ENCODE peak calls at places on chromosomes 11 and 22, in four cellular contexts. T is H1, Y is A549, F is HepG2. X is an unnamed sample.

GRCh38 chr11:86748296-86748695 is 52.0 kb upstream of the PRSS23 start:
- DNase-seq in T (no peak), Y (no peak), F (no peak), X (no peak)

GRCh38 chr11:125167954-125168821 is 3.6 kb downstream of the PKNOX2 start:
- DNase-seq in T (no peak), F (no peak), Y (no peak), X (no peak)

GRCh38 chr11:94776351-94777321 is 8.5 kb downstream of the AMOTL1 start:
- DNase-seq in F (no peak), Y (no peak), T (no peak), X (no peak)

GRCh38 chr11:57641011-57641410 is 8.7 kb downstream of the YPEL4 start:
- DNase-seq in Y (no peak), F (no peak), T (no peak), X (peak)

GRCh38 chr11:64763804-64764611 is 4.2 kb upstream of the PYGM start:
- DNase-seq in Y (no peak), F (no peak), T (no peak), X (no peak)

GRCh38 chr11:109808569-109808968 is 284.6 kb upstream of the ZC3H12C start:
- DNase-seq in Y (no peak), F (no peak), T (no peak), X (peak)

GRCh38 chr11:124583827-124584226 is 14.0 kb downstream of the OR8A1 start:
- DNase-seq in F (no peak), Y (no peak), T (no peak), X (no peak)

GRCh38 chr11:19432370-19433163 is 191.8 kb upstream of the E2F8 start:
- DNase-seq in T (peak), F (no peak), Y (no peak), X (no peak)

GRCh38 chr22:50684986-50685385 is 12.4 kb downstream of the SHANK3 start:
- DNase-seq in Y (no peak), F (no peak), T (no peak), X (no peak)

GRCh38 chr22:50686794-50687193 is 14.2 kb downstream of the SHANK3 start:
- DNase-seq in Y (no peak), F (no peak), T (peak), X (no peak)

GRCh38 chr22:50684501-50684900 is 11.9 kb downstream of the SHANK3 start:
- DNase-seq in Y (no peak), F (no peak), T (no peak), X (no peak)

GRCh38 chr22:50683994-50684371 is 11.4 kb downstream of the SHANK3 start:
- DNase-seq in Y (no peak), F (no peak), T (no peak), X (no peak)

GRCh38 chr22:50683086-50683993 is 10.7 kb downstream of the SHANK3 start:
- DNase-seq in T (no peak), F (no peak), Y (no peak), X (no peak)
- TF ChIP-seq USF2 in T (no peak), F (no peak), Y (no peak), X (no peak)

GRCh38 chr11:91147885-91148284 is 925.0 kb upstream of the CHORDC1 start:
- DNase-seq in T (no peak), Y (no peak), F (no peak), X (no peak)
- TF ChIP-seq PHF8 in T (no peak), Y (no peak), F (no peak), X (no peak)

GRCh38 chr11:11816511-11817319 is 25.1 kb upstream of the USP47 start:
- DNase-seq in F (no peak), Y (no peak), T (no peak), X (no peak)
- TF ChIP-seq CHD2 in F (no peak), Y (no peak), T (no peak), X (no peak)

DNA sequence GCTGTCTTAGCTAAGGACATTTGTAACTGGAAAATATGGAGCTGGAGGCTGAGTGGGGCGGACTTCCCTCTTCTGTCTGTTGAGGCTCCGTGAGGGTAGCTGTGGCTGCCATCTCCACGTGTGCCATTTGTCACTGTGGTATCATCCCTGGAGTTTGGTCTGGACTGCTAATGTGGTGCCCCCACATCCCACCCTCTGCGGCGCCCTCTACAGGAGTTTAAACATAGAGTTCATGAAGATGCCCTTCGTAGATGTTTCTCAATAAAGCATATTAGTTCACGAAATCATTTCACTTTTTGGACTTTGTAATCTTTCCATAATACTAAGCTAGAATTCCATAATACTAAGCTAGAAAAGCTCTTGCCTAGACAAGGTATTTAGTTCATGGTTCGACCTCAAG is 52.4 kb downstream of the TECTA start:
- DNase-seq in Y (no peak), T (no peak), F (no peak), X (no peak)
- TF ChIP-seq USF2 in Y (no peak), T (no peak), F (no peak), X (no peak)

DNA sequence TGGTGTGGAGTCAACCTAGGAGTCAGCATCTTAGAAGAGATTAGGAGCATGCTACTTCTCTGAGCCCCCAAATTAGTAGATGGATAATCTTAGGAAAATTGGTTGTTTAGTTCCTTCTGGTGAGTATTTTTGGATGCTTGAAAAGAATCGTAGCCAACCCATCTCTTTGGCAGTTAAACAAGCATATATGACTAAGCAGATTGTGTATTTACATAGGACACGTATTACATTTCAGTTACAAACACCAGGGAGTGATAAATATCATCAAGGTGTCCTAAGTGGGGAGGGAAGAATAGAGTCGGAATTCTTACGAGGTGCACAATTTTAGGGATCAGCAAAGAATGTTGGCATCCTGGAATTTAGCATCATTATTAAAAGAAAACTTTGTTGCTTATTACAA is 13.5 kb downstream of the PLET1 start:
- DNase-seq in T (no peak), Y (no peak), F (no peak), X (no peak)
- TF ChIP-seq PHF8 in T (no peak), Y (no peak), F (no peak), X (no peak)

DNA sequence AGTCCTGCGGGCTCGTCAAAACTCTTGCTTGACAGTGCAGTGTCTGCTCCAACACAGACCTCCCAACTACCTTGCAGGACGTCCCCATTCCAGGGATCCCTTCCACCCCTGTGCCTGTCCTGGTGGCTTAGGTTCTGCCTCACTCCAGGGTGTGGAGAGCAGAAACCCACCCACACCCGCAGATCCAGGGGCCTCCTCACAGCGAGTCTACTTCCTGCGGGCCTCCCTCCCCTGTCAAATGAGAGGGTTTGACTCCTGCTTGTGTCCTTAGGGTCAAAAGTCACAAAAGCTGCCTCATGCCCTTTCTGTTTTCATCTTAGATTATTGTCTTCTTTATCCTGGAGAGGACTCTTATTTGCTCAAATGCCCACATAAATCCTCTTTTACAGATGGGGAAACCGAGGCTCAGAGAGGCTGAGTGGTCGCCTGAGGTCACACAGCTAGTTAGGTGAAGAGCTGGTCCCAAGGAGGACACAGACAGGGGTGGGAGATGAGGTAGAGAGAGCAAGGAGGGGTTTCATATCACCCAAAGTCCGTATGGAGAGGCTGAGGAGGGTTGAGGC is 81.1 kb upstream of the KCNQ1OT1 start:
- DNase-seq in Y (no peak), T (peak), F (no peak), X (no peak)
- TF ChIP-seq CHD2 in Y (no peak), T (no peak), F (no peak), X (no peak)